ENCODE peak calls at places on chromosomes 6 and 20, in five cellular contexts. One of them, this sample, is unnamed.

GRCh38 chr20:33832113-33832853 is 21.1 kb downstream of the CHMP4B start:
- DNase-seq in HepG2: no peak
- DNase-seq in HCT116: no peak
- DNase-seq in SK-N-SH: no peak
- DNase-seq in K562: no peak
- DNase-seq in this sample: no peak

GRCh38 chr6:17482711-17483110 is 89.3 kb downstream of the CAP2 start:
- DNase-seq in HepG2: no peak
- DNase-seq in HCT116: no peak
- DNase-seq in SK-N-SH: no peak
- DNase-seq in K562: no peak
- DNase-seq in this sample: no peak

GRCh38 chr6:75759207-75759606 is 10.2 kb downstream of the MYO6 start:
- DNase-seq in HepG2: no peak
- DNase-seq in HCT116: no peak
- DNase-seq in SK-N-SH: no peak
- DNase-seq in K562: no peak
- DNase-seq in this sample: no peak

GRCh38 chr20:4740774-4741431 is 19.2 kb downstream of the PRND start:
- DNase-seq in HepG2: peak; percentile 60
- DNase-seq in HCT116: peak; percentile 32
- DNase-seq in SK-N-SH: peak; percentile 41
- DNase-seq in K562: peak; percentile 48
- DNase-seq in this sample: no peak

GRCh38 chr20:30910937-30911725 is 346.3 kb upstream of the DEFB115 start:
- DNase-seq in HepG2: no peak
- DNase-seq in HCT116: no peak
- DNase-seq in SK-N-SH: no peak
- DNase-seq in K562: no peak
- DNase-seq in this sample: no peak

GRCh38 chr6:195861-196360 is 96.4 kb upstream of the DUSP22 start:
- DNase-seq in HepG2: no peak
- DNase-seq in HCT116: no peak
- DNase-seq in SK-N-SH: no peak
- DNase-seq in K562: no peak
- DNase-seq in this sample: no peak

GRCh38 chr6:16276991-16277981 is 38.9 kb downstream of the GMPR start:
- DNase-seq in HepG2: peak; percentile 85
- DNase-seq in HCT116: peak; percentile 83
- DNase-seq in SK-N-SH: peak; percentile 33
- DNase-seq in K562: peak; percentile 94
- DNase-seq in this sample: no peak

GRCh38 chr6:52359403-52359802 is 2.5 kb upstream of the PAQR8 start:
- DNase-seq in HepG2: no peak
- DNase-seq in HCT116: no peak
- DNase-seq in SK-N-SH: no peak
- DNase-seq in K562: no peak
- DNase-seq in this sample: no peak

GRCh38 chr20:24411452-24412216 is 57.8 kb upstream of the SYNDIG1 start:
- DNase-seq in HepG2: no peak
- DNase-seq in HCT116: no peak
- DNase-seq in SK-N-SH: no peak
- DNase-seq in K562: no peak
- DNase-seq in this sample: no peak

GRCh38 chr6:139591075-139591474 is 216.6 kb upstream of the CITED2 start:
- DNase-seq in HepG2: no peak
- DNase-seq in HCT116: no peak
- DNase-seq in SK-N-SH: no peak
- DNase-seq in K562: no peak
- DNase-seq in this sample: no peak

GRCh38 chr6:939526-940252 is 246.8 kb upstream of the EXOC2 start:
- DNase-seq in HepG2: no peak
- DNase-seq in HCT116: no peak
- DNase-seq in SK-N-SH: no peak
- DNase-seq in K562: no peak
- DNase-seq in this sample: no peak

GRCh38 chr6:22409487-22409886 is 112.7 kb upstream of the PRL start:
- DNase-seq in HepG2: no peak
- DNase-seq in HCT116: no peak
- DNase-seq in SK-N-SH: no peak
- DNase-seq in K562: no peak
- DNase-seq in this sample: no peak
- TF ChIP-seq ZBTB33 in HepG2: no peak
- TF ChIP-seq ZBTB33 in HCT116: no peak
- TF ChIP-seq ZBTB33 in SK-N-SH: no peak
- TF ChIP-seq ZBTB33 in K562: no peak
- TF ChIP-seq ZBTB33 in this sample: no peak

GRCh38 chr6:108501559-108501958 is 59.2 kb upstream of the FOXO3 start:
- DNase-seq in HepG2: no peak
- DNase-seq in HCT116: no peak
- DNase-seq in SK-N-SH: no peak
- DNase-seq in K562: no peak
- DNase-seq in this sample: no peak
- TF ChIP-seq ZBTB33 in HepG2: no peak
- TF ChIP-seq ZBTB33 in HCT116: no peak
- TF ChIP-seq ZBTB33 in SK-N-SH: no peak
- TF ChIP-seq ZBTB33 in K562: no peak
- TF ChIP-seq ZBTB33 in this sample: no peak

DNA sequence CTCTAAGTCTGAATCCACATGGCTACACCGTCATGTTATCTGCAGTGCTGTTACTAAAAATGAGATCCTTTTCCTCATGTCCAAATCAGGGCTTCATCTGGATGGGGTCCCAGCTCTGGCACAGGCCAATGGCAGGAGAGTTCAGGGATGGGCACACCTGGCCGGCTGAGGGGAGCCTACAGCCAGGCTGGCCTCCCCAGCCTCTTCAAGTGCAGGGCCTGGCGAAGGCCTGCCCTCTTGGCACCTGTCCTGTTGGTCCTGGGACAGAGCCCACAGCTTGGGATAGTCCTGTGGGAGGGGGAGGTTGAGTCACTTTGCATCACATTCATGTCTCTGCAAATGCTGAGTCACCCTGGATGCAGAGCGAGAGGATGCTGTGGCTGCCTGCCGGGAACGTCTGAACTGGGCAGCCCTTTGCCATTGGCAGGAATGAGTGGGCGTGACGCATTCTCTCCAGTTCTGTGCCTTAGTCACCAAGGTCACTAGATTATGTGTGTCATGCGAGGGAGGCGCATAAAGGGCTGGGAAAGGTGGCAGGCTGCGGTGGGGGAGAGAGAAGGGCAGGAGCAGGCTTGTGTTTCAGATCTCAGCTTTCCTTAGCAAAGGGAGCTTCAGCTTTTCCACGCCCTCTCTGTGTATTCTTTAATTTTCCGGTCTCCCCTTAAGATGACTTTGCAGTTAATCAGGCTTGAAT is 223.2 kb upstream of the ECI2 start:
- DNase-seq in HepG2: peak; percentile 88
- DNase-seq in HCT116: peak; percentile 98
- DNase-seq in SK-N-SH: peak; percentile 25
- DNase-seq in K562: peak; percentile 78
- DNase-seq in this sample: no peak
- TF ChIP-seq ZBTB33 in HepG2: no peak
- TF ChIP-seq ZBTB33 in HCT116: peak; percentile 48
- TF ChIP-seq ZBTB33 in SK-N-SH: peak; percentile 74
- TF ChIP-seq ZBTB33 in K562: no peak
- TF ChIP-seq ZBTB33 in this sample: no peak

DNA sequence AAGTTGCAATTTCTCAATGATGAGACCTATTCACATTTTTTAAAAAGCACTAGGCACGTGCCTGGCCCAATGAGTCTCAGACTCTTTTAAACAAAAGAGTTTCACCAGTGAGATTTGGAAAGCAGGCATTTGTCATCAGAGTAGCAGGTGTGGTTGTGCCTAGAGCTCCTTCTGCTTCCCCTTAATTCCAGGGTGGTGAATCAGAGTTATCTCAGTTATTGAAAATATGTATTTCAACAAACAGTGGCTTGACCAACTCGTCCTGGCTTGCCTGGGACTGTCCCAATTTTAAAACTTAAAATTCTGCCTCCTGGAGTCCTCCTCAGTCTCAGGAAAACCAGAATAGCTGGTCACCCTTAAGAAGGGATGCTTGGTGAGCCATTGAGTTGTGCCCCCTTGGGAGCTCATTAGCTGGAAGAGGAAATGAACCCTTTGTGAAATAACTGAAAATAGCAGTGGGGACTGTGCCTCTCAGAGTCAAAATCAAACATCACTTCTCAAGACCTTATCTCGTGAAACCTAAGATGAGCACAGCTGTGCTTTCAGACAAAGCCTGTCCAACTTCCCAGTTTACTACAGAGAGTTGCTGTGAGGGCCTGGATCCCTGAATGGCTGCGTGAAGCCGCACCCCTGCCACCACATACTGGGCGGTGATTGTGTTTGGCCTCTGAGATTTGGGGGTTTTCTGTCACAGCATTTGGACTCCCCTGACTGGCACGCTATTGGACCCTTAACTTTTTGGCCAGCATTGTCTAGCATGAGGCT is 116.3 kb downstream of the ANKRD60 start:
- DNase-seq in HepG2: no peak
- DNase-seq in HCT116: no peak
- DNase-seq in SK-N-SH: no peak
- DNase-seq in K562: no peak
- DNase-seq in this sample: peak; percentile 55
- TF ChIP-seq ZBTB33 in HepG2: no peak
- TF ChIP-seq ZBTB33 in HCT116: no peak
- TF ChIP-seq ZBTB33 in SK-N-SH: no peak
- TF ChIP-seq ZBTB33 in K562: no peak
- TF ChIP-seq ZBTB33 in this sample: no peak

GRCh38 chr6:169115632-169116031 is 138.0 kb downstream of the THBS2 start:
- DNase-seq in HepG2: no peak
- DNase-seq in HCT116: no peak
- DNase-seq in SK-N-SH: no peak
- DNase-seq in K562: no peak
- DNase-seq in this sample: no peak
- TF ChIP-seq ZBTB33 in HepG2: no peak
- TF ChIP-seq ZBTB33 in HCT116: no peak
- TF ChIP-seq ZBTB33 in SK-N-SH: no peak
- TF ChIP-seq ZBTB33 in K562: no peak
- TF ChIP-seq ZBTB33 in this sample: no peak

DNA sequence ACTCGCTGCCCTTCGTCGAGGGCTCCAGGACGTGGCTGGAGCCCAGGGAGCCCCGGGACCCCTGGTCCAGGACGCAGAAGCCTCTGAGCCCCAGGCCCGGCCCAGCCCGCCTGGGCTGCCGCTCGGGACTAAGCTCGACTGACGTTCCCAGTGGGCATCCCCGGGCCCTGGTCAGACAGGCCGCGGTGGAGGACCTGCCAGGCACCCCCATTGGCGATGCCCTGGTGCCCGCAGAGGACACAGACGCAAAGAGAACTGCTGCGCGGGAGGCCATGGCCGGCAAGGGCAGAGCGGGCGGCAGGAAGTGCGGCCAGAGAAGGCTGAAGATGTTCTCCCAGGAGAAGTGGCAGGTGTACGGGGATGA is 28.9 kb downstream of the ZNF831 start:
- DNase-seq in HepG2: no peak
- DNase-seq in HCT116: no peak
- DNase-seq in SK-N-SH: no peak
- DNase-seq in K562: no peak
- DNase-seq in this sample: no peak
- TF ChIP-seq ZBTB33 in HepG2: no peak
- TF ChIP-seq ZBTB33 in HCT116: no peak
- TF ChIP-seq ZBTB33 in SK-N-SH: no peak
- TF ChIP-seq ZBTB33 in K562: no peak
- TF ChIP-seq ZBTB33 in this sample: no peak

This sample was measured in GM12878.